ENCODE peak calls at places on chromosomes 2 and 18, in five cellular contexts. E, D, L, F and M are unnamed samples.

GRCh38 chr18:57624988-57625387 is 3.4 kb upstream of the NARS1 start:
- DNase-seq in E (no peak), L (peak; percentile 41), F (no peak), D (no peak), M (no peak)

GRCh38 chr18:8834837-8835236 is 129.5 kb downstream of the MTCL1 start:
- DNase-seq in D (no peak), E (no peak), L (no peak), F (no peak), M (no peak)

GRCh38 chr2:16774980-16775963 is 109.6 kb upstream of the CYRIA start:
- DNase-seq in D (peak; percentile 68), L (peak; percentile 9), F (no peak), E (peak; percentile 80), M (peak; percentile 24)

GRCh38 chr2:179605341-179605740 is 256.1 kb downstream of the ZNF385B start:
- DNase-seq in E (no peak), D (no peak), L (no peak), F (no peak), M (no peak)

GRCh38 chr2:142984657-142985056 is 107.2 kb downstream of the KYNU start:
- DNase-seq in E (no peak), D (no peak), F (no peak), L (no peak), M (no peak)

GRCh38 chr2:238866656-238867277 is 18.9 kb downstream of the TWIST2 start:
- DNase-seq in F (no peak), E (no peak), D (no peak), L (no peak), M (no peak)

GRCh38 chr2:201790989-201791388 is 10.3 kb upstream of the ALS2 start:
- DNase-seq in F (no peak), L (no peak), E (no peak), D (no peak), M (no peak)

GRCh38 chr2:126921066-126921465 is 22.4 kb downstream of the TEX51 start:
- DNase-seq in E (no peak), L (no peak), F (no peak), D (no peak), M (no peak)

GRCh38 chr2:141899740-141900139 is 231.1 kb downstream of the LRP1B start:
- DNase-seq in F (no peak), E (no peak), D (no peak), L (no peak), M (no peak)

GRCh38 chr18:48612917-48613316 is 74.1 kb downstream of the CTIF start:
- DNase-seq in E (no peak), L (no peak), F (no peak), D (no peak), M (no peak)

GRCh38 chr2:86066007-86066578 is 39.6 kb downstream of the POLR1A start:
- DNase-seq in F (no peak), E (no peak), L (no peak), D (peak; percentile 7), M (no peak)

GRCh38 chr2:37457401-37457901 is 113.0 kb downstream of the QPCT start:
- DNase-seq in D (no peak), L (peak; percentile 39), F (no peak), E (no peak), M (no peak)

GRCh38 chr2:68225119-68225632 is 27.2 kb downstream of the PPP3R1 start:
- DNase-seq in L (peak; percentile 53), F (peak; percentile 7), E (peak; percentile 18), D (peak; percentile 56), M (peak; percentile 29)

GRCh38 chr2:37802106-37802791 is 122.8 kb upstream of the RMDN2 start:
- DNase-seq in D (no peak), E (peak; percentile 93), F (no peak), L (no peak), M (no peak)

GRCh38 chr18:3304832-3305231 is 42.9 kb downstream of the MYL12B start:
- DNase-seq in F (no peak), E (no peak), D (no peak), L (no peak), M (no peak)

GRCh38 chr2:62785216-62785615 is 79.7 kb downstream of the EHBP1 start:
- DNase-seq in F (no peak), L (peak; percentile 34), E (no peak), D (no peak), M (no peak)

GRCh38 chr2:152755029-152755428 is 36.6 kb downstream of the ARL6IP6 start:
- DNase-seq in D (peak; percentile 70), F (peak; percentile 34), L (peak; percentile 30), E (peak; percentile 25), M (no peak)

GRCh38 chr18:67694787-67695186 is 178.3 kb upstream of the DSEL start:
- DNase-seq in F (no peak), L (no peak), E (no peak), D (no peak), M (no peak)

GRCh38 chr2:177347570-177347969 is 45.0 kb upstream of the AGPS start:
- DNase-seq in F (no peak), D (no peak), L (no peak), E (no peak), M (no peak)

GRCh38 chr18:60266558-60266957 is 106.0 kb downstream of the MC4R start:
- DNase-seq in E (no peak), L (peak; percentile 25), D (no peak), F (no peak), M (no peak)

GRCh38 chr2:6823111-6823510 is 42.6 kb downstream of the CMPK2 start:
- DNase-seq in D (no peak), L (peak; percentile 45), E (no peak), F (no peak), M (no peak)

GRCh38 chr2:29015701-29016470 is 34.8 kb downstream of the TOGARAM2 start:
- DNase-seq in L (no peak), F (no peak), D (no peak), E (no peak), M (no peak)

GRCh38 chr2:57806449-57806968 is 240.1 kb upstream of the VRK2 start:
- DNase-seq in F (no peak), D (no peak), L (no peak), E (no peak), M (no peak)

GRCh38 chr2:63538409-63538808 is 49.9 kb downstream of the WDPCP start:
- DNase-seq in E (no peak), F (no peak), L (no peak), D (no peak), M (no peak)

GRCh38 chr2:134205087-134205486 is 48.8 kb upstream of the MGAT5 start:
- DNase-seq in F (no peak), D (no peak), L (no peak), E (no peak), M (no peak)
- H3K18ac ChIP-seq in F (no peak overlapping the region), D (no peak overlapping the region), L (no peak overlapping the region), E (no peak overlapping the region), M (no peak overlapping the region)

DNA sequence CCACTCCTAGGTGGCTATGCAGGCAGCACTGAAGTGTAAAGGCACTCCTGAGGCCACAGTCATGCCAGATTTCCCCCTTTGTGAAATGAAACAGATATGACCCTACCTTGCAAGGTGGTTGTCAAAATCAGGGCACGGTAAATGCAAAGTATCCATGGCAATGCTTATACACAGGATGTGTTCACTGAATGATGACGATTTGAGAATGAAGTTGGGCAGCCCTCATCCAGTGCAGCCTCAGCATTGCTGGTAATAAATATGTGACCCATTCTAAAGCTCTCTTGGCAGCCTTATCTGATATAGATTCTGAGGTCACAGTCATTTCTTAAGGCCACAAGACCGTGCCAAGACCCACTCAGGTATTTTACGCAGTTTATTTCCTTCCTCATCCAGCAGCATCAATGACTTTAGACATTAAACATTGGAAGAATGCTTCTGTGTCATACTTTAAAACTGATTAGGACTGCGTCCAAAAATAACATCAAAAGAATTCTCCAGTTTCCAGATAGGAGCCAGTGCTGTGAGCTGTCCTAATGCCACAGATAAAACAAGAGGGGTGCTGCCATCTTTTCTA is 125.5 kb upstream of the SERTAD2 start:
- DNase-seq in D (no peak), F (no peak), L (peak; percentile 22), E (peak; percentile 90), M (no peak)
- H2BK12ac ChIP-seq in D (no peak overlapping the region), F (no peak overlapping the region), L (no peak overlapping the region), E (no peak overlapping the region), M (no peak overlapping the region)

GRCh38 chr2:232526296-232527055 is 516 bp downstream of the CHRND start:
- DNase-seq in L (no peak), D (no peak), E (no peak), F (no peak), M (no peak)
- H3K4me1 ChIP-seq in L (peaks cover 20% of the 10 kb centered on the region), D (no peaks in the 10 kb centered on the region), E (peaks cover 2% of the 10 kb centered on the region), F (peaks cover 22% of the 10 kb centered on the region), M (peaks cover 10% of the 10 kb centered on the region)

DNA sequence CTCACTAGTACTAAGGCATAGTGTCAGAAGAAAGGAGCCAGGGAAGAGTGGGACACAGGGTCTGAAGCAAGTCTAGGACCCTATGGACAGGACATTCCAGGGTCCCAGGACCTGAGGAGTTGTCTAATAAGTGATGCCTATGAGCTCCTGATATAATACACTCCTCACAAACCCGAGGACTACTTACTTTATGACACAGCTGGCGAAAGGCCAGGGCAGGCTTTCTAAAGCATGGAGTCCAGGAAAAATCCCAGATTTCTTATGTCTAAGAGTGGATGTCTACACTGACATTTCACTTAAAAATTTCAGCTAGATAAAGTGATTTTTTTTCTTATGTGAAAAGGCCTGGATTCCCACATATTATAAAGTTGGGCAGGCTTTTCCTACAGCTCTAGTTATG is 502.2 kb upstream of the SETBP1 start:
- DNase-seq in E (no peak), L (no peak), D (no peak), F (no peak), M (no peak)
- H3K18ac ChIP-seq in E (no peak overlapping the region), L (no peak overlapping the region), D (no peak overlapping the region), F (no peak overlapping the region), M (no peak overlapping the region)

DNA sequence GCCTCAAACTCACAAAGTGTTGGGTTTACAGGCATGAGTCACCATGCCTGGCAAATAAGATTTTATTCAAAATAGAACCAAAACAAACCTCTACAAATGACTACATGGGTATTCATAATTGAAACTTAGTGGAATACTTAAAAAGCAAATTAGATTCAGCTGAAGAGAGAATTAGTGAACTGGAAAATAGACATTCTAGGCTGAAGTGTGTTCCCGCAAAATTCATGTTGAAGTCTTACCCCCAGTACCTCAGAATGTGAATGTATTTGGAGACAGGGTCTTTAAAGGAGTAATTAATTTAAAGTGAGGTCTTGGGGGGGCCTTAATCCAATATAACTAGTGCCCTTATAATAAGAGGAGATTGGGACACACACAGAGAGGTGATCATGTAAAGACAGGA is 88.5 kb upstream of the OTOS start:
- DNase-seq in D (no peak), F (no peak), E (no peak), L (no peak), M (no peak)
- H2BK12ac ChIP-seq in D (no peak overlapping the region), F (no peak overlapping the region), E (no peak overlapping the region), L (no peak overlapping the region), M (no peak overlapping the region)